ENCODE peak calls at places on chromosomes 6 and 20, in six cellular contexts. L is NB4, Y is ovary, V is breast epithelium, K is sigmoid colon, N is body of pancreas. P is an unnamed sample.

GRCh38 chr6:152748843-152749242 is 1.8 kb upstream of the VIP start:
- DNase-seq in L (peak), V (no peak), K (no peak), N (no peak), Y (no peak), P (no peak)

GRCh38 chr6:1865585-1865984 is 255.9 kb downstream of the FOXC1 start:
- DNase-seq in K (no peak), N (no peak), L (no peak), Y (no peak), V (no peak), P (no peak)

GRCh38 chr6:158083687-158084325 is 84.3 kb downstream of the SERAC1 start:
- DNase-seq in L (no peak), K (no peak), Y (no peak), N (no peak), V (no peak), P (no peak)

GRCh38 chr6:146111864-146112263 is 83.0 kb downstream of the GRM1 start:
- DNase-seq in V (no peak), L (no peak), Y (no peak), N (no peak), K (no peak), P (no peak)

GRCh38 chr20:22438926-22439325 is 145.4 kb downstream of the FOXA2 start:
- DNase-seq in N (no peak), L (peak), Y (no peak), V (no peak), K (no peak), P (no peak)

GRCh38 chr6:38192486-38192885 is 373.0 kb downstream of the ZFAND3 start:
- DNase-seq in Y (no peak), K (no peak), V (no peak), N (no peak), L (no peak), P (no peak)

GRCh38 chr6:88573971-88574370 is 389.4 kb downstream of the RNGTT start:
- DNase-seq in L (no peak), Y (no peak), K (no peak), V (no peak), N (no peak), P (no peak)

GRCh38 chr6:45710304-45710821 is 305.3 kb downstream of the CLIC5 start:
- DNase-seq in Y (no peak), V (no peak), N (no peak), L (peak), K (no peak), P (no peak)

GRCh38 chr20:63682384-63683139 is 13.9 kb upstream of the TNFRSF6B start:
- DNase-seq in L (peak), N (peak), Y (peak), V (peak), K (peak), P (no peak)

GRCh38 chr20:25316506-25317190 is 68.8 kb downstream of the PYGB start:
- DNase-seq in Y (peak), V (no peak), N (peak), K (peak), L (no peak), P (no peak)

GRCh38 chr6:144149558-144149893 is 791 bp upstream of the STX11 start:
- DNase-seq in L (no peak), Y (no peak), K (no peak), V (no peak), N (peak), P (no peak)

GRCh38 chr6:128415387-128415786 is 105.0 kb downstream of the PTPRK start:
- DNase-seq in Y (no peak), V (no peak), L (no peak), K (no peak), N (no peak), P (no peak)

GRCh38 chr6:44442235-44442634 is 54.7 kb downstream of the CDC5L start:
- DNase-seq in K (no peak), L (no peak), N (no peak), Y (no peak), V (no peak), P (no peak)

GRCh38 chr6:17984822-17985660 is 2.4 kb downstream of the KIF13A start:
- DNase-seq in K (no peak), Y (no peak), L (no peak), N (no peak), V (no peak), P (peak)

GRCh38 chr6:88662163-88662580 is 301.2 kb downstream of the RNGTT start:
- DNase-seq in V (no peak), N (peak), L (no peak), Y (no peak), K (no peak), P (no peak)

GRCh38 chr6:151357758-151358436 is 33.5 kb downstream of the ZBTB2 start:
- DNase-seq in N (no peak), K (no peak), Y (no peak), V (no peak), L (no peak), P (no peak)

GRCh38 chr6:148166339-148166949 is 176.2 kb upstream of the SASH1 start:
- DNase-seq in K (no peak), V (no peak), N (no peak), Y (no peak), L (peak), P (peak)

GRCh38 chr20:39446397-39446796 is 484.3 kb downstream of the DHX35 start:
- DNase-seq in N (no peak), Y (no peak), L (no peak), V (no peak), K (no peak), P (no peak)

GRCh38 chr6:74971631-74972030 is 234.2 kb downstream of the COL12A1 start:
- DNase-seq in V (no peak), Y (no peak), K (no peak), L (no peak), N (no peak), P (no peak)

GRCh38 chr6:156557269-156557885 is 219.8 kb upstream of the ARID1B start:
- DNase-seq in N (peak), V (no peak), L (no peak), Y (no peak), K (no peak), P (no peak)

GRCh38 chr20:37521091-37521771 is at the start of gene NNAT:
- DNase-seq in Y (no peak), K (no peak), N (no peak), V (no peak), L (no peak), P (no peak)

GRCh38 chr6:31877651-31878161 is 1.1 kb downstream of the SLC44A4 start:
- DNase-seq in K (peak), Y (no peak), N (peak), V (peak), L (no peak), P (no peak)

GRCh38 chr20:36182604-36183154 is 28.1 kb downstream of the EPB41L1 start:
- DNase-seq in Y (no peak), K (no peak), L (no peak), V (no peak), N (no peak), P (no peak)

GRCh38 chr6:136547336-136547735 is 2.9 kb downstream of the MAP7 start:
- DNase-seq in V (no peak), Y (no peak), K (no peak), L (peak), N (no peak), P (peak)

GRCh38 chr6:135118142-135118730 is 62.9 kb upstream of the MYB start:
- DNase-seq in N (no peak), Y (no peak), K (no peak), L (no peak), V (no peak), P (peak)

GRCh38 chr6:166751051-166751595 is 124.1 kb upstream of the RPS6KA2 start:
- DNase-seq in K (no peak), Y (no peak), N (no peak), V (no peak), L (peak), P (peak)

GRCh38 chr6:157034433-157035230 is 257.5 kb downstream of the ARID1B start:
- DNase-seq in Y (no peak), L (peak), N (no peak), K (no peak), V (no peak), P (peak)

GRCh38 chr6:40444307-40444706 is 142.9 kb downstream of the LRFN2 start:
- DNase-seq in N (no peak), Y (no peak), K (no peak), V (no peak), L (no peak), P (no peak)

DNA sequence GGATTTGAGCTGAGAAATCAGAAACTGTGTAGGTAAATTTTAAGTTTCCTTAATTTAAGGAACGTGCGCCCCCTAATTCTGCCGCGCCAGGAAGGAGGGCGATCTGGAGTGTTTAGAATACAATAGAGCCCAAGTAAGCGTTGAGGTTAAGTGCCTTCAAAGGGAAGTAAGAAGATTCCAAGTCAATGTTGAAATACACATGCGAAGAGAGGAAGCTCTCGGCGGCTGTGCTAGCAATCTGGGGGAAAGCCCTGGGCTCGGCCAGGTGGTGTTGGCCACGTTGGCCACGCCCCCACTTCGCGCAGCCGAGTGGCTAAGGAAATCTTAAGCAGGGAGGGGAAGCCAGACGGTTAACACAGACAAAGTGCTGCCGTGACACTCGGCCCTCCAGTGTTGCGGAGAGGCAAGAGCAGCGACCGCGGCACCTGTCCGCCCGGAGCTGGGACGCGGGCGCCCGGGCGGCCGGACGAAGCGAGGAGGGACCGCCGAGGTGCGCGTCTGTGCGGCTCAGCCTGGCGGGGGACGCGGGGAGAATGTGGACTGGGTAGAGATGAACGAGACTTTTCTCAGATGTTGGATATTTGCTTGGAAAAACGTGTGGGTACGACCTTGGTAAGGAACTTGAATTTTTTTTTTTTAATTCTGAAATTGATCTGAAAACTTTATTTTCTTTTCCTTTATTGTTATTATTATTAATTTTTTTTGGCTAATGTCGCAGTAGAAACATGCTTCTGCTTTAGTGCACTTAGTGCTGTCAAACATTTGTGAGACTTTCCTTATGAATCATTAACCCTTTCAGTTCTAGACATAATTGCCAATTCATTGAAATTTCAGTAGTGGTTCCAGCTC is at the start of gene PRDM1:
- DNase-seq in L (peak), K (peak), Y (peak), N (peak), V (peak), P (peak)
- TF ChIP-seq POLR2A in L (no peak), K (no peak), Y (peak), N (peak), V (peak), P (no peak)

GRCh38 chr6:26026833-26027490 is 60.3 kb upstream of the HFE start:
- DNase-seq in K (peak), V (peak), N (peak), Y (peak), L (peak), P (peak)

GRCh38 chr6:26027491-26028211 is 59.6 kb upstream of the HFE start:
- DNase-seq in K (no peak), Y (no peak), V (no peak), L (no peak), N (no peak), P (no peak)

GRCh38 chr6:26025047-26025893 is 62.0 kb upstream of the HFE start:
- DNase-seq in L (no peak), N (no peak), Y (no peak), K (peak), V (peak), P (peak)

GRCh38 chr6:26024651-26025046 is 62.0 kb downstream of the TRIM38 start:
- DNase-seq in Y (no peak), K (no peak), V (no peak), N (no peak), L (no peak), P (no peak)

GRCh38 chr6:26025894-26026832 is 61.1 kb upstream of the HFE start:
- DNase-seq in V (peak), N (peak), K (peak), L (peak), Y (peak), P (peak)
- TF ChIP-seq POLR2A in V (no peak), N (no peak), K (peak), L (no peak), Y (peak), P (no peak)

GRCh38 chr6:169722362-169723199 is 1.7 kb downstream of the PHF10 start:
- DNase-seq in L (peak), Y (peak), N (peak), V (peak), K (peak), P (peak)
- TF ChIP-seq POLR2A in L (no peak), Y (no peak), N (no peak), V (no peak), K (no peak), P (no peak)

DNA sequence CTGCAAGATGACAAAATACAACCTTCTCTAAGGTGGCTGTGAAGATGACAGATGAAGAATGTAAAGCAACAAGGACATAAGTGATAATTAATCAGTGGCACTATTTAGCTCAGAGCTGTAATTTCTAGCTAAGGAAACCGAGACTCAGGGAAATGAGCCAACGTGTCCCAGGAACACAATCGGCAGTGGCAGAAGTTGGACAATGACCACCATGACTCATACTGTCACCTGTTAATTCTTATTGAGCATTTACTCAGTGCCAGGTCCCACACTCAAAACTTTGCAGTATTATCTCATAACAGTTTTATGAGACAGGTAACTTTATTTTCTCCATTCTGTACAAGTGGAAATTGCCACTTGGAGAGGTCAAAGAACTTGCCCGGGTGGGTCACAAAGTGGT is 55.8 kb downstream of the LAMA4 start:
- DNase-seq in N (no peak), Y (no peak), K (no peak), V (no peak), L (no peak), P (no peak)
- TF ChIP-seq POLR2A in N (no peak), Y (no peak), K (no peak), V (no peak), L (no peak), P (no peak)

GRCh38 chr6:30743099-30744053 is 889 bp upstream of the FLOT1 start:
- DNase-seq in V (peak), L (peak), Y (no peak), K (peak), N (peak), P (peak)

GRCh38 chr6:30740540-30740870 is 2.0 kb downstream of the FLOT1 start:
- DNase-seq in L (no peak), Y (no peak), N (no peak), K (no peak), V (no peak), P (no peak)

GRCh38 chr6:30740993-30741784 is 1.3 kb downstream of the FLOT1 start:
- DNase-seq in N (no peak), L (no peak), V (no peak), Y (no peak), K (no peak), P (no peak)

GRCh38 chr6:30742316-30743098 is at the start of gene FLOT1:
- DNase-seq in Y (peak), N (peak), V (peak), L (peak), K (peak), P (peak)

DNA sequence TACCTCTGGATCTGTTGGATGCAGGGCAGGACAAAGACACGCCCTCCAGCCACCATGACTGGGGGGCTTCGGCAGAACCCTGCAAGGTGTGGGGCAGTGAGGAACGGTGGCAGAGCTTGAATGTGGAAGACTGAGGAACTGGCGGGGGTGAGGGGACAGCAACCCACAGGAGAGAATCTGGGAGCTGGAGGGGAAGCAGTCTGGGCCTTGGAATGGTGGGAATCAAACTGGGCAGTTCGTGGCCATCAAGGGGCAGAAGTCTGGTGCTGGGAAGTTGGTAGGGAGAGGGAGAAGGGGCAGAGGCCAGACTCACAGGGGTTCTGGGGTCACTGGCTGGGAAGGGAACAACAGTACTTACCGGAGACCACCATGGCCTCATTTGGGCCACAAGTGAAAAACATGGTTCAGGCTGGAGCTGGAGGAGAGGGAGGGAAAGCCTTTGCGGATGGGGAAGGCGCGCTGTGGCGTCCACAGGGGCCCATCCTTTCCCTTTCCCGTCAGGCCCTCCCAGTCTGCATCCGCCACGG is 635 bp downstream of the FLOT1 start:
- DNase-seq in Y (no peak), K (no peak), N (no peak), L (no peak), V (no peak), P (no peak)
- TF ChIP-seq POLR2A in Y (no peak), K (no peak), N (no peak), L (no peak), V (no peak), P (peak)

GRCh38 chr20:62358171-62358719 is 8.9 kb downstream of the LAMA5 start:
- DNase-seq in L (no peak), V (no peak), K (peak), N (peak), Y (no peak), P (peak)

GRCh38 chr20:62357681-62358080 is 9.4 kb downstream of the LAMA5 start:
- DNase-seq in Y (no peak), K (peak), V (no peak), N (no peak), L (no peak), P (no peak)

GRCh38 chr20:62359491-62360121 is 7.5 kb downstream of the LAMA5 start:
- DNase-seq in N (no peak), K (peak), Y (no peak), L (no peak), V (no peak), P (no peak)

GRCh38 chr20:62356948-62357667 is 10.0 kb downstream of the LAMA5 start:
- DNase-seq in L (no peak), V (no peak), Y (peak), K (peak), N (peak), P (peak)

DNA sequence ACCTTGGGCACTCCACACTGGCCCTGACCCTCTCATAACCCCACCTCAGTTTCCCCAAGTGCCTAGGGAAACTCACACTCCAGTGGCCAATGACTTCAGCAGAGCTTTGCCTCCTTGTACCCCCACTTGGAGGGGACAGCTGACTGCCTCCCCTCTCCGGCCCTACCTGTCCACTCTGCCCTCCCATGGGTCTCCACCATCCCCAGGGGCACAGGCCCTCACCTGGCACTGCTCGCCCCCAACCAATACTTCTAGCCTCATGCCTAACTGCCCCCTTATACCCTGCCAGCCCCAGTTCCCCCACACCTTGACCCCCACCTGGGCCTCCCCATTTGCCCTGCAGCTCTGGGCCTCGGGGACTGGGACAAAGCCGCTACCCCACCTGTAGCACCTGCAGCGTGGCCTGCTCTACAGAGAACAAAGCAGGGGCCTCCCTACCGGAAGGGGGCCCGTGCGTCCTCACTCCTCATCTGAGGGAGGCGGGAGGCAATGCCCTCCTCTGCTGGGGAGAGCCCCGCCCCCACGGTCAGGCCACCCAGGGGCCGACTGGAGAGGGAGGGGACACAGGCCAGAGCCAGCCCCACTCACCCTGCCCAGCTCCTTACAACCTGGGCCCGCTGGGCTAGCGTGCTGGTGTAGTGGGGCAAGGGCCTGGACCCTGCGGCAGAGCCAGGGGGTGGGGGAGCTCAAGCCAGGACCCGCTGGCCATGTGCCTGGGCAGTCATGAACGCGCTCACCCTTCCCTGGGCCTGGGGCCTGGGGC is 8.2 kb downstream of the LAMA5 start:
- DNase-seq in N (no peak), Y (no peak), K (no peak), L (no peak), V (no peak), P (no peak)
- TF ChIP-seq POLR2A in N (no peak), Y (no peak), K (no peak), L (no peak), V (no peak), P (no peak)

DNA sequence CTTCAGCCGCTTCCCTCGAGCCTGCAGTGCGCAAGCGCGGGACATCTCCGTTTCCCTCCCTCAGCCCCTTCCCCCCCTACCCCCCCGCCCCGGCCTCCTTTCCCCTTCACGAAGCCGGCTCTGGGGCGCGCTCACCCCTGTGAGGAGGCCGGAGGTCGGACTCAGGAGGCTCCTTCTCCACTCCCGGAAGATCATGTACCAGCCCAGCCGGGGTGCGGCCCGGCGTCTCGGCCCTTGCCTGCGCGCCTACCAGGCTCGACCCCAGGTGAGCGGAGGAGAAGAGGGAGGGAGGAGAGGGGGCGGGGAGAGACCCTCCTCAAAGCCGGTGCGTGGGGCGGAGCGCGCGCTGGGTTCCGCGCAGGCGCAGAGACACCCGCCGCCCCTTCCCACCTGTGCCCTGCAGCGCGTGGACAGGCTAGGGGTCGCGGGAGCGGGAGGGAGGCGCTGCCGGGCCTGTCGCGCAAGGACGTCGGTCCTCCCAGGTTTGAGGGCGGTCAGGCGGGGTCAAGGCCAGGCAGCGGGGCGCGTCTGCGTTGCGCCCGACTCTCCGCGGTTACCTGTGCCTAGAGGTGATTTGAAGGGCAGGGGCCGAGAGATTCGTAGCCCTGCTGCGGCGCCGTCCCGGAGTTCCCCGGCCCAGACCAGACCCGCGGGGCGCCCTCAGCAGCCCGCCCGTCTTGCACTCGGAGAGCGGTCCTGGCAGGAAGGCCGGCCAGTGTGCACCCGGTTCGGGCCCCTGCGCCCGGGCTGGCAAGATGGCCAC is at the start of gene C6orf136:
- DNase-seq in N (peak), K (peak), L (peak), V (peak), Y (peak), P (peak)
- TF ChIP-seq POLR2A in N (peak), K (no peak), L (peak), V (no peak), Y (no peak), P (peak)